ENCODE peak calls at places on chromosomes 12 and 14, in five cellular contexts. Y, E, K, D and B are unnamed samples.

GRCh38 chr12:3135522-3136461 is 58.6 kb downstream of the TSPAN9 start:
- DNase-seq in Y (peak; percentile 80), D (peak; percentile 75), K (peak; percentile 37), E (peak; percentile 50), B (peak; percentile 58)

GRCh38 chr12:94010307-94010706 is 138.1 kb upstream of the PLXNC1 start:
- DNase-seq in Y (no peak), E (no peak), D (no peak), K (no peak), B (no peak)

GRCh38 chr12:15173142-15173541 is 48.1 kb downstream of the RERG start:
- DNase-seq in D (no peak), Y (no peak), K (no peak), E (no peak), B (no peak)

GRCh38 chr12:29153231-29153630 is 4.2 kb downstream of the FAR2 start:
- DNase-seq in Y (no peak), K (no peak), E (no peak), D (no peak), B (no peak)

GRCh38 chr14:71803539-71804260 is 128.5 kb upstream of the RGS6 start:
- DNase-seq in D (no peak), E (no peak), K (no peak), Y (peak; percentile 68), B (no peak)

GRCh38 chr14:95499354-95499750 is 17.1 kb downstream of the SYNE3 start:
- DNase-seq in E (no peak), Y (no peak), D (no peak), K (no peak), B (peak; percentile 26)

GRCh38 chr12:108939594-108939993 is 59.7 kb downstream of the DAO start:
- DNase-seq in Y (peak; percentile 13), D (peak; percentile 27), K (no peak), E (no peak), B (peak; percentile 33)

GRCh38 chr14:102320033-102320660 is 601 bp downstream of the ZNF839 start:
- DNase-seq in Y (peak; percentile 56), K (peak; percentile 55), D (peak; percentile 63), E (peak; percentile 53), B (peak; percentile 73)

GRCh38 chr12:56957229-56958052 is at the start of gene RDH16:
- DNase-seq in K (no peak), Y (no peak), E (no peak), D (no peak), B (no peak)

GRCh38 chr12:68042212-68042699 is 53.0 kb downstream of the IFNG-AS1 start:
- DNase-seq in Y (peak; percentile 3), K (no peak), D (no peak), E (no peak), B (no peak)

GRCh38 chr14:63752449-63753169 is 24.7 kb upstream of the SGPP1 start:
- DNase-seq in D (no peak), Y (peak; percentile 58), E (no peak), K (no peak), B (no peak)

GRCh38 chr14:101926085-101926484 is 38.3 kb upstream of the DYNC1H1 start:
- DNase-seq in D (no peak), K (no peak), E (no peak), Y (no peak), B (no peak)

GRCh38 chr12:23659151-23659550 is 290.3 kb downstream of the SOX5 start:
- DNase-seq in Y (no peak), D (no peak), K (no peak), E (no peak), B (no peak)

GRCh38 chr14:63614964-63615363 is 26.7 kb downstream of the WDR89 start:
- DNase-seq in K (no peak), Y (peak; percentile 67), E (no peak), D (no peak), B (no peak)

GRCh38 chr12:12718853-12719252 is 1.7 kb downstream of the CDKN1B start:
- DNase-seq in E (no peak), K (no peak), Y (peak; percentile 76), D (no peak), B (peak; percentile 71)

GRCh38 chr12:88947486-88948043 is 367.3 kb upstream of the KITLG start:
- DNase-seq in E (no peak), K (no peak), D (no peak), Y (no peak), B (no peak)

GRCh38 chr14:69363964-69364363 is 34.1 kb downstream of the ERH start:
- DNase-seq in D (no peak), K (no peak), E (no peak), Y (no peak), B (no peak)

GRCh38 chr12:2034633-2035420 is 18.0 kb upstream of the CACNA1C start:
- DNase-seq in E (peak; percentile 90), Y (peak; percentile 66), D (peak; percentile 88), K (peak; percentile 89), B (peak; percentile 86)
- TF ChIP-seq POLR2A in E (peak; percentile 42), Y (peak; percentile 37), D (no peak), K (no peak), B (no peak)

GRCh38 chr14:104757238-104757585 is 4.3 kb downstream of the SIVA1 start:
- DNase-seq in D (no peak), E (no peak), K (no peak), Y (no peak), B (no peak)

GRCh38 chr14:104756477-104757237 is 3.7 kb downstream of the SIVA1 start:
- DNase-seq in Y (no peak), E (no peak), D (no peak), K (peak; percentile 22), B (no peak)

GRCh38 chr14:104757681-104758392 is 4.9 kb downstream of the SIVA1 start:
- DNase-seq in E (no peak), D (no peak), K (peak; percentile 18), Y (no peak), B (no peak)

GRCh38 chr14:104755621-104756020 is 2.7 kb downstream of the SIVA1 start:
- DNase-seq in Y (no peak), E (no peak), K (peak; percentile 21), D (no peak), B (no peak)

DNA sequence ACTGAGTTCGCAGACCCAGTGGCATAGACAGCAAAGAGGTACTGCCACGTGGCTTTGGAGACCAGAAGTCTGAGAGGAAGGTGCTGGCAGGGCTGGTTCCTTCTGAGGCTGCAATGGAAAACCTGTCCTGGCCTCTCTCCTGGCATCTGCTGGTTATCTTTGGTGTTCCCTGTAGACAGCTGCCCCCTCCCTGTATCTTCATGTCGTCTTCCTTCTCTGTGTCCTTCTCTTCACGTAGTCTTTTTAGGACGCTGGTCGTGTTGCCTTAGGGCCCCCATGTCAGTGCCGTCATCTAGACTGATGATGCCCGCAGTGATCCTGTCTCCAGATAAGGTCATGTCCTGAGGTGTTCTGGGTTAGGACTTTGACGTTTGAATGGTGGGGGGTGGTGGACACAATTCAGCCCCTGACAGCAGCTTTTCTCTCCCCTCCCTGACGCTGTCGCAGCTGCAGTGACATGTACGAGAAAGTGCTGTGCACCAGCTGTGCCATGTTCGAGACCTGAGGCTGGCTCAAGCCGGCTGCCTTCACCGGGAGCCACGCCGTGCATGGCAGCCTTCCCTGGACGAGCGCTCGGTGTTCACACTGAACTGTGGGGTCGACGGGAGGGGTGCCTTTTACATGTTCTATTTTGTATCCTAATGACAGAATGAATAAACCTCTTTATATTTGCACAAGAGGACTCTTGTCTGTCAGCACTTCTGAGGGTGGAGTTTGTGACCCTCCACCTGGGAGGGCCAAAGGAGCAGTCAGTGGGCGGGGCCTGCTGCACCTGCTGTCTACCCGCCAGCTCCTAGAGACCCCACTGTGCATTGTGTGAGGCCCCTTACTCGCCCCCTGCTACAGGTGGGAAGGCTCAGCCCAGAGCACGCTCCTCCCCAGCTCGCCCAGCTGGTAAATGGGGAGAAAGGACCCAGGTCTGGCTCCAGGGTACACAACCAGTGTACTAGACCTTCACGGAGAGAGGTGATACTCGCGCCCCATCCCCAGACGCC is 6.3 kb downstream of the SIVA1 start:
- DNase-seq in E (no peak), Y (no peak), D (no peak), K (peak; percentile 21), B (no peak)
- TF ChIP-seq POLR2A in E (no peak), Y (no peak), D (no peak), K (no peak), B (no peak)

GRCh38 chr14:35378638-35379568 is 25.6 kb downstream of the NFKBIA start:
- DNase-seq in K (no peak), D (no peak), E (no peak), Y (no peak), B (no peak)
- TF ChIP-seq POLR2A in K (no peak), D (no peak), E (no peak), Y (no peak), B (no peak)

DNA sequence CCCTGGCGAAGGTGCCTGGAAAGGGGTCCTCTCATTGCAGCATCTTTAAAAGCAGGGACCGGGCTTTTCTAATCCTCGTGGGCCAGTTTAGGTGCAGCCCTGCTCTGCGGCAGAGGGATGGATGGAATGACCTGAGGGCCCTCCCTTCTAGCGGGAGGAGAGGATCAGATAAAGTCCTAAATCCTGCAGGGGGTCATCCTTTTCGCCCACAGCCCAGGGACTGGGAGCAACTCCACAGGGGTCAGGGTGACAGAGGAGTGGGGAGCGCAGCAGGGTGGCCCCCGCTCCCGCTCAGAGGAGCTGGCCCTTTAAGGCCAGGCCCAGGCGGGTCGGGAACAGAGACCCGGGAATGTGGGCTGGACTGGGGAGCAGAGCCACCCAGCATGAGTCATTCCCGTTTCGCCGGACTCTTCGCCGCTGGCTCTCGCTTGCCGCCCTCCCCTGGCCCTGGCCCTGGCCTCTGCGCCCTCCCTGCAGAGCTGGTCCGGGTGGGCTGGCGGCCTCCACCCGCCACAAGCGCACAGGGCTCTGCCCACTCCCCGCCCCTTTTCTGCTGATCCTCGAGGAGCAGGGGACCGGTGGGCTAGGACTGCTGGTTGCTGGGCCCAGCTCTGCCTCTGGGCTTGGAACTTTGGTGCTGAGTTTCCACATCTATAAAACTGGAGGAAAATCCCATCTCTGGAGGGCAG is 92.9 kb downstream of the NINJ2 start:
- DNase-seq in E (peak; percentile 80), D (peak; percentile 68), K (peak; percentile 91), Y (peak; percentile 82), B (no peak)
- TF ChIP-seq POLR2A in E (peak; percentile 46), D (no peak), K (peak; percentile 55), Y (no peak), B (no peak)

GRCh38 chr14:34460841-34461240 is 1.2 kb downstream of the SPTSSA start:
- DNase-seq in K (no peak), Y (peak; percentile 77), E (no peak), D (no peak), B (no peak)

GRCh38 chr14:34461334-34462131 is 507 bp downstream of the SPTSSA start:
- DNase-seq in D (peak; percentile 59), E (peak; percentile 43), Y (peak; percentile 52), K (peak; percentile 57), B (peak; percentile 66)

GRCh38 chr14:34463598-34463961 is 1.5 kb upstream of the SPTSSA start:
- DNase-seq in D (no peak), E (no peak), Y (no peak), K (no peak), B (peak; percentile 6)

GRCh38 chr14:34460295-34460694 is 1.7 kb downstream of the SPTSSA start:
- DNase-seq in D (no peak), Y (no peak), K (no peak), E (no peak), B (no peak)

GRCh38 chr14:34462132-34462893 is at the start of gene SPTSSA:
- DNase-seq in D (peak; percentile 91), Y (peak; percentile 87), K (peak; percentile 96), E (peak; percentile 93), B (peak; percentile 90)
- TF ChIP-seq POLR2A in D (peak; percentile 79), Y (peak; percentile 99), K (peak; percentile 97), E (peak; percentile 94), B (peak; percentile 51)

DNA sequence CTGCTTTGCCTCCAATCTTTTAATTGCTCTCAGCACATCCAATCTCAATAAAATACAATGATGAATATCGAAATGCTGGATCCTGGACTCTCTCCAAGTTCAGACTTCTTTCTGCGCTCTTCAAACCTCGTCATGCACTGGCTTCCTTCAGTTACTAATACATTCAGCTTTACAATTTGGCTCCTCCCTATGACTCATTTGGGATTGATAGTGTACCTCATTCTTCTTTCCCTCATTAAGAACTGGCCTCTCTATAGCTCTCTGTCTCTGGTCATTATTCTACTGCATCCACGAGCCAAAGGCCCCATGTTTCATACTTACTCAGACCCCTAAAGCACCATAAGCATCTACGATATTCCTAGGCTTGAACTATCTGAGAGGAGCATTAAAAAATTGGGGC is 5.0 kb downstream of the TSPAN8 start:
- DNase-seq in E (no peak), D (no peak), K (no peak), Y (no peak), B (no peak)
- TF ChIP-seq POLR2A in E (no peak), D (no peak), K (no peak), Y (no peak), B (no peak)